ENCODE peak calls at places on chromosomes 12 and 14, in seven cellular contexts. M is body of pancreas, X is IMR-90, Q is mammary epithelial cell, J is foreskin keratinocyte, Y is uterus, N is endodermal cell. R is an unnamed sample.

GRCh38 chr12:74899031-74899829 is 310.4 kb downstream of the KCNC2 start:
- DNase-seq in M (no peak), X (no peak), Q (peak; percentile 30), J (no peak), Y (no peak), N (no peak), R (no peak)

GRCh38 chr12:98741615-98742265 is 96.7 kb downstream of the APAF1 start:
- DNase-seq in M (no peak), X (peak; percentile 19), Q (no peak), J (no peak), Y (no peak), N (peak; percentile 72), R (no peak)

GRCh38 chr14:105019861-105020814 is 745 bp downstream of the CDCA4 start:
- DNase-seq in M (peak; percentile 34), X (peak; percentile 49), Q (no peak), J (no peak), Y (no peak), N (peak; percentile 72), R (peak; percentile 20)

GRCh38 chr12:22658214-22658613 is 33.2 kb downstream of the ETNK1 start:
- DNase-seq in M (no peak), X (peak; percentile 92), Q (peak; percentile 97), J (peak; percentile 95), Y (no peak), N (no peak), R (peak; percentile 37)

GRCh38 chr14:24157331-24157730 is 3.7 kb upstream of the IRF9 start:
- DNase-seq in M (no peak), X (no peak), Q (no peak), J (no peak), Y (peak; percentile 11), N (no peak), R (no peak)

GRCh38 chr12:54207539-54208267 is 18.9 kb upstream of the SMUG1 start:
- DNase-seq in M (peak; percentile 85), X (peak; percentile 37), Q (peak; percentile 81), J (peak; percentile 93), Y (peak; percentile 61), N (peak; percentile 99), R (peak; percentile 58)

GRCh38 chr14:61593330-61593729 is 102.0 kb upstream of the HIF1A start:
- DNase-seq in M (no peak), X (no peak), Q (no peak), J (no peak), Y (no peak), N (no peak), R (no peak)

GRCh38 chr14:104140463-104141331 is 2.3 kb downstream of the KIF26A start:
- DNase-seq in M (peak; percentile 2), X (no peak), Q (no peak), J (no peak), Y (no peak), N (peak; percentile 28), R (no peak)

GRCh38 chr14:20857630-20858261 is 33.4 kb upstream of the RNASE3 start:
- DNase-seq in M (peak; percentile 80), X (peak; percentile 34), Q (peak; percentile 27), J (peak; percentile 20), Y (peak; percentile 65), N (peak; percentile 87), R (peak; percentile 40)

GRCh38 chr12:50397122-50397650 is 777 bp upstream of the FAM186A start:
- DNase-seq in M (no peak), X (peak; percentile 55), Q (peak; percentile 30), J (no peak), Y (no peak), N (peak; percentile 10), R (no peak)

GRCh38 chr12:12983420-12984035 is 16.5 kb downstream of the HEBP1 start:
- DNase-seq in M (peak; percentile 31), X (peak; percentile 69), Q (peak; percentile 37), J (peak; percentile 32), Y (peak; percentile 36), N (no peak), R (peak; percentile 66)

GRCh38 chr12:29282452-29282851 is 98.5 kb downstream of the ERGIC2 start:
- DNase-seq in M (no peak), X (no peak), Q (no peak), J (no peak), Y (no peak), N (no peak), R (no peak)

GRCh38 chr12:91913651-91914050 is 232.0 kb downstream of the BTG1 start:
- DNase-seq in M (no peak), X (no peak), Q (no peak), J (no peak), Y (no peak), N (no peak), R (no peak)

GRCh38 chr12:18749381-18749957 is 11.6 kb downstream of the CAPZA3 start:
- DNase-seq in M (no peak), X (no peak), Q (no peak), J (no peak), Y (no peak), N (no peak), R (peak; percentile 91)

GRCh38 chr12:128612150-128612850 is 211.5 kb downstream of the SLC15A4 start:
- DNase-seq in M (no peak), X (no peak), Q (no peak), J (no peak), Y (peak; percentile 38), N (no peak), R (no peak)

GRCh38 chr12:121918679-121919038 is 267 bp downstream of the CFAP251 start:
- DNase-seq in M (no peak), X (no peak), Q (no peak), J (no peak), Y (no peak), N (no peak), R (no peak)

DNA sequence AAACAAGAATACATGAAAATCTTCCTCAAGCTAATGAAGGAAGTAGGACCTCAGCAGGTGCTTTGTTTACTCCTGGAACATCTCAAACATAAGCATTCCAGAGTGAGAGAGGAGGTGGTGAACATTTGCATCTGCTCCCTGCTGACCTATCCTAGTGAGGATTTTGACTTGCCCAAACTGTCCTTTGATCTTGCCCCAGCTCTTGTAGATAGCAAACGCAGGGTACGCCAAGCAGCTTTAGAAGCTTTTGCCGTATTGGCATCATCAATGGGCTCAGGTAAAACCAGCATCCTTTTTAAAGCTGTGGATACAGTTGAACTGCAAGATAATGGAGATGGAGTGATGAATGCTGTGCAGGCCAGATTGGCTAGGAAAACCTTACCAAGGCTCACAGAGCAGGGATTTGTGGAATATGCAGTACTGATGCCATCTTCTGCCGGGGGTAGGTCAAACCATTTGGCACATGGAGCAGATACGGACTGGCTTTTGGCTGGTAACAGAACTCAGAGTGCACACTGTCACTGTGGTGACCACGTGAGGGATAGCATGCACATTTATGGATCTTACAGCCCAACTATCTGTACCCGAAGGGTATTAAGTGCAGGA is 1.9 kb downstream of the TOGARAM1 start:
- DNase-seq in M (no peak), X (no peak), Q (peak; percentile 17), J (no peak), Y (no peak), N (peak; percentile 62), R (peak; percentile 31)
- TF ChIP-seq CTCF in M (no peak), X (no peak), Q (no peak), J (no peak), Y (no peak), N (no peak), R (peak; percentile 11)

GRCh38 chr12:120316798-120317257 is 10.8 kb downstream of the PLA2G1B start:
- DNase-seq in M (peak; percentile 79), X (no peak), Q (peak; percentile 31), J (no peak), Y (no peak), N (no peak), R (no peak)

GRCh38 chr12:120317258-120318105 is 10.1 kb downstream of the PLA2G1B start:
- DNase-seq in M (peak; percentile 100), X (peak; percentile 99), Q (peak; percentile 100), J (peak; percentile 99), Y (peak; percentile 100), N (peak; percentile 100), R (peak; percentile 98)

DNA sequence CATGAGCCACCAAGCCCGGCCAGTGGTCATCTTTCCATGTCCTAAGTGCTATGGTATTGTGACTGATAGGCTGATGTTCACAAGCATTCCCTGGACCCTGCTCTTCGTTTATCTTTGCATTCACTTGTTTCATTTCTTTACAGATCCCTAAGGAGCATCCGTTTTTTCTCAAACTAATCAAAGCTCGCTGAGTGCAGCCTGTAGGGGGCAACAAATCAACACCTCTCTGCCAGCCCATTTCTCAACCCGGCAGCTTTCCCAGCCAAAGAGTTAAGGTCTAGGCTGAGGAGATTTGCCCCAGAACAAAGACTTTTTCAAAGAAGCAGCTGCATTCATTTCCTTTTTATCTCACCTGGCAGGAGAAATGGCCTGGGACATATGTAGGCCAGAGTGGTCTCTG is 12.1 kb downstream of the SIRT4 start:
- DNase-seq in M (peak; percentile 63), X (no peak), Q (no peak), J (no peak), Y (no peak), N (peak; percentile 86), R (no peak)
- TF ChIP-seq CTCF in M (peak; percentile 17), X (peak; percentile 18), Q (no peak), J (peak; percentile 51), Y (no peak), N (peak; percentile 69), R (peak; percentile 25)

DNA sequence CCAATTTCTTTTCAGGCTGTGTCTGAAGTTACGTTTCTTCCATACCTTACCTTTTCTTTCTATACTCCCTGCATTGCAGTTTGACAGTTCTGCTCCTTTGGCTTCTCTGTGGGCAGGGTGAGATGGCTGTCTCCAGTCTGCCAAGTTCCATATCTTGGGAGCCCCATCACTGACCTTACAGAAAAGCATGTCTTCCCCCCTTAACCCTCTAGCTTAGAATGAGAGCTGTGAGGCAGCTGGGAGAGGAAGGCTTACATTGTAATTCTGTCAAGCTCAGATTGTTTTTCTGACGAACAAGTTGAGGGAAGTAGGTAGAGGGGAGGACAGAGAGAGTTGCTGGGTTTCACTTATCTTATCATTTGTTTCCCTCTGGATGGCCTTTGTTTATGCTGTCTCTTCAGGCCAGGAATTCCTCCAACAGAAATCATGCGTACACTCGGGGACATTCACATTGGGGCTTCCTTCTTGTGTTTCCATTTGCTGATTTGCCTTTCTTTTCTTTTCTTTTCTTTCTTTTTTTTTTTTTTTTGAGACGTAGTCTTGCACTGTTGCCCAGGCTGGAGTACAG is 9.3 kb downstream of the DAAM1 start:
- DNase-seq in M (no peak), X (no peak), Q (no peak), J (no peak), Y (no peak), N (no peak), R (no peak)
- TF ChIP-seq CTCF in M (no peak), X (no peak), Q (no peak), J (no peak), Y (no peak), N (no peak), R (no peak)

DNA sequence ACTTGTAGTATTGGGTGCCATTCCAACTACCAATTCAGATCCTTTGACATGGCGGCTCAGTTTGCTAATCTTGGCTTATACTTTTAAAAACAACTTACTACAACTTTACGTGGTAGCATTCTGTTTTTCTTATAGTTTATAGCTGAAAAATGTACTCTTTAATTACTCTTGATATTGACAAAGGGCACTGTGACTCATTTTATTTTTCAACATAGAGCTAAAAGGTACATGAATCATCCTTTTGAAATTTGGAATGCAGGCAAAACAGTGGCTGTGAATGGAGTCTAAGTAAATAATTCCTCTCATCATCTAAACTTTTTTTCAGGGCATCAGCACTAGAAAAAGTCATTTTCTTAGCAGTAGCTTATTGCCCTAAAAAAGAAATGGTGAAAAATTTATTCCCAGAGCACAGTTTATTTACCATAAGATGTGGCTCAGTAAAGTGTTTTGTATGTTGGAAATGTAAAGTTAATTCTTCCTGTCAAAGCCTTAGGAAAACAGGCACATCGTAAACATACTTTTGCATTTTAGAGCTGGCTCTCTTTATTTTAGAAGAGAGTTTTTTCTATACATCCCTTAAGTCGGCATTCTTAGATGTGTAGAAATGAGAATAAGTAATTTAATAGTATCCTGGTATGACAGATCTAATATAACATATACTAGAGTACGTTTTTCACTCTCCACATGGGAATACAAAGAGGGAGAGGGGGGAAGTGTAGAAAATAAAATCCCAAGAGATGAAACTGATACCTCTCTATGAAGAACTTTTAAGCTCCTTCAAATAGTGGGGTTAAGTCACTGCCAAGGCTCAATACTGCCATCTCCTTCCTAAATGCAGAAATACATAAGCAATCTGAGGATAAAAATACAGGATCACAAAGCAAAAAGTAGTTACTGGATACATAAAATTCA is 55.2 kb downstream of the SLC25A21 start:
- DNase-seq in M (no peak), X (peak; percentile 60), Q (peak; percentile 68), J (peak; percentile 69), Y (no peak), N (no peak), R (peak; percentile 62)
- TF ChIP-seq CTCF in M (no peak), X (peak; percentile 68), Q (peak; percentile 70), J (peak; percentile 72), Y (no peak), N (peak; percentile 68), R (peak; percentile 69)